ENCODE peak calls at places on chromosomes 12 and 14, in nine cellular contexts. S is GM12865, F is adrenal gland, P is PC-9, K is astrocyte of the spinal cord, O is A549, H is H9, C is hepatocyte, Z is RWPE1. A is an unnamed sample.

GRCh38 chr14:100665518-100666032 is 61.1 kb upstream of the DLK1 start:
- DNase-seq in S (no peak), F (peak; percentile 84), P (no peak), K (no peak), O (peak; percentile 37), H (no peak), C (peak; percentile 19), Z (no peak), A (no peak)

GRCh38 chr12:21992823-21993222 is 51.6 kb upstream of the ABCC9 start:
- DNase-seq in S (peak; percentile 15), F (no peak), P (no peak), K (no peak), O (no peak), H (no peak), C (no peak), Z (no peak), A (no peak)

GRCh38 chr12:13164859-13165577 is 31.5 kb upstream of the EMP1 start:
- DNase-seq in S (no peak), F (no peak), P (no peak), K (no peak), O (no peak), H (no peak), C (no peak), Z (no peak), A (no peak)

GRCh38 chr14:44988694-44989093 is 26.7 kb downstream of the TOGARAM1 start:
- DNase-seq in S (no peak), F (peak; percentile 21), P (no peak), K (no peak), O (no peak), H (no peak), C (no peak), Z (no peak), A (no peak)

GRCh38 chr14:101927859-101928258 is 36.5 kb upstream of the DYNC1H1 start:
- DNase-seq in S (no peak), F (peak; percentile 95), P (no peak), K (peak; percentile 90), O (no peak), H (no peak), C (peak; percentile 51), Z (peak; percentile 26), A (no peak)

GRCh38 chr12:110281549-110282342 is 699 bp downstream of the ATP2A2 start:
- DNase-seq in S (peak; percentile 73), F (peak; percentile 60), P (peak; percentile 53), K (peak; percentile 58), O (peak; percentile 75), H (peak; percentile 44), C (peak; percentile 88), Z (peak; percentile 42), A (peak; percentile 77)

GRCh38 chr14:75315143-75315542 is 36.5 kb downstream of the FOS start:
- DNase-seq in S (no peak), F (peak; percentile 60), P (peak; percentile 70), K (peak; percentile 84), O (no peak), H (no peak), C (no peak), Z (no peak), A (peak; percentile 11)

GRCh38 chr14:88550078-88550477 is 4.7 kb downstream of the PTPN21 start:
- DNase-seq in S (no peak), F (no peak), P (no peak), K (no peak), O (no peak), H (no peak), C (no peak), Z (no peak), A (no peak)

GRCh38 chr14:99242238-99242637 is 29.8 kb downstream of the BCL11B start:
- DNase-seq in S (no peak), F (no peak), P (no peak), K (no peak), O (no peak), H (no peak), C (no peak), Z (no peak), A (no peak)

GRCh38 chr14:60512952-60513554 is 4.1 kb downstream of the SIX6 start:
- DNase-seq in S (no peak), F (no peak), P (no peak), K (no peak), O (no peak), H (peak; percentile 73), C (no peak), Z (no peak), A (no peak)

GRCh38 chr12:70535896-70536374 is 101.3 kb downstream of the PTPRB start:
- DNase-seq in S (no peak), F (no peak), P (no peak), K (no peak), O (no peak), H (no peak), C (no peak), Z (no peak), A (no peak)

GRCh38 chr14:94320243-94320642 is 2.9 kb downstream of the SERPINA6 start:
- DNase-seq in S (peak; percentile 35), F (no peak), P (no peak), K (no peak), O (peak; percentile 62), H (no peak), C (peak; percentile 66), Z (peak; percentile 63), A (peak; percentile 21)

GRCh38 chr12:79624378-79624777 is 66.4 kb downstream of the PAWR start:
- DNase-seq in S (no peak), F (no peak), P (no peak), K (no peak), O (no peak), H (no peak), C (no peak), Z (no peak), A (no peak)

GRCh38 chr14:73760598-73761586 is 46.7 kb upstream of the PNMA1 start:
- DNase-seq in S (peak; percentile 35), F (no peak), P (no peak), K (no peak), O (no peak), H (no peak), C (no peak), Z (no peak), A (no peak)

GRCh38 chr14:95003099-95003960 is 154.0 kb downstream of the DICER1 start:
- DNase-seq in S (no peak), F (no peak), P (no peak), K (no peak), O (no peak), H (no peak), C (no peak), Z (no peak), A (no peak)

DNA sequence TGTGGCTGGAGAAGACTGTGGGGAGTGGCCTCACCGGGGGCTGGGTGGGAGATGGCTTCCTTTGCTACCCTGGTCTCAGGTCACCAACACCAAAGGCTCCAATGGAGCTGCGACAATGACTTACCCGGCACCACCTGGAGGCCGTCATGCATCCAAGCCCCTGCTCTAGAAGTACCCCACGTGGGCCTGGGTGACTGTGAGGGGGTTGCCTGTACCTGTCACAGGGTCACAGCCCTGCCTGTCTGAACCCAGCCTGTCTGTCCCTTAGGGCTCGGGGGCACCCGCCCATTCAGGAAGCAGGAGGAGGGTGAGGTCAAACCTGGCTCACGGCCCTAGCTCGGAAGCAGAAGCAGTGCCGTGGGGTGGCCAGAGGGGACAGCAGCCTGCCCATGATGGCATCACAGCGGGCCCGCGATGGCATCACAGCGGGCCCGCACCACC is 18.9 kb downstream of the ABCB9 start:
- DNase-seq in S (no peak), F (peak; percentile 39), P (no peak), K (no peak), O (no peak), H (no peak), C (no peak), Z (no peak), A (peak; percentile 79)
- TF ChIP-seq CTCF in S (no peak), F (no peak), P (no peak), K (no peak), O (no peak), H (no peak), C (no peak), Z (no peak), A (peak; percentile 22)

DNA sequence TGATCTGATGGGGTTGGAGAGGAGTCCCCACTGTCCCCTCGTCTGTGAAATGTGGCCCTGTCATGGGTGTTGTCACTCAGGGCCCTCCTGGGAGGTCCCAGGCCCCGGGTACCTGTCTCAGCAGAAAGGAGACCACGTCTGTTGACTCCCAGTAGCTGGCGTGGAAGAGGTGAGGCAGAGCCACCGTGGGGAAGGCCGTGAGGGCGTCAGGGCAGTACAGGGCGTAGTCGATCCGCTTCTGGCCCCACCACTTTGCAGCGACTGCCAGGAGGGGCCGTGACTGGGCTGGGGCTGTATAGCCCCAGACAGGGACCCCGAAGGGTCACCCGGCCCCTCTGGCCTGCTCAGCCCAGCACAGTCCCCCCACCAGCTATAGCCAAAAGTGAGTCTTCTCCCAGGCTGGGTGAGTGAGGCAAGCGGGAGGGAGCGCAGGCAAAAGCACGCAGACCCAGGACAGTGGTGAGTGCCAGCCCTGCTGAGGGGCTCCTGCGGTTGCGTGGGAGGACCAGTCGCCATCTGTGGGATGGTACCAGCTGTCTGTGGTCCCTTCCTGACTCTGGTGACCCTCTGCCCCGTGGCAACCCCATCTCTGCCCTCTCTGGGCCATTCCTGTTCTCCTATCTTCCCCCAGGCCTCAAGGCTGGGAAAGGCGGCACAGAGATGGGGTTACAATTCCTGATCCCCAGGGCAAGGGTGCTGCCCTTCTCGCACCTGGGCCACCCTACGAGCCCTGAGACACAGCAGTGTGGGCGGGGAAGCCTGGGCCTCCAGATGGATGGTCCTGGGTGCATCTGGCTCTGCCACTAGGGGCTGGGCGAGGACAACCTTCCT is 8.3 kb downstream of the ARL6IP4 start:
- DNase-seq in S (no peak), F (no peak), P (no peak), K (no peak), O (no peak), H (no peak), C (no peak), Z (no peak), A (no peak)
- TF ChIP-seq CTCF in S (no peak), F (no peak), P (no peak), K (no peak), O (no peak), H (peak; percentile 42), C (no peak), Z (no peak), A (no peak)

DNA sequence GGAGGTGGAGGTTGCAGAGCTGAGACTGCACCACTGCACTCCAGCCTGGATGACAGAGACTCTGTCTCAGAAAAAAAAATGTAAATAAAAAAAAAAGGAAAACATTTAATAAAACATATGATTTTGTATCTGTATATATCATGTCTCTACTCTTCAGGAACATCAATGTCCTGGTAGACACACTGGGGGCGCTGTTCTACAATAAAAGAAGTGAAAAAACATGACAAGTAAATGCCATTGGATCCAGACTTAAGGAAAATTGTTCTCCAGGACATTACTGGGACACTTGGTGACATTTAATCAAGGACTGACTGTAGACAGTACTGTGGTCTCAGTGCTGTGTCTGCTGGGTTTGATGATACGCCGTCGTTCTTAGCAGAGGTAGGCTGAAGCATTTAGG is 15.5 kb upstream of the KLC1 start:
- DNase-seq in S (no peak), F (no peak), P (peak; percentile 73), K (no peak), O (no peak), H (no peak), C (no peak), Z (no peak), A (no peak)
- TF ChIP-seq CTCF in S (no peak), F (no peak), P (peak; percentile 96), K (no peak), O (peak; percentile 25), H (no peak), C (no peak), Z (no peak), A (no peak)

DNA sequence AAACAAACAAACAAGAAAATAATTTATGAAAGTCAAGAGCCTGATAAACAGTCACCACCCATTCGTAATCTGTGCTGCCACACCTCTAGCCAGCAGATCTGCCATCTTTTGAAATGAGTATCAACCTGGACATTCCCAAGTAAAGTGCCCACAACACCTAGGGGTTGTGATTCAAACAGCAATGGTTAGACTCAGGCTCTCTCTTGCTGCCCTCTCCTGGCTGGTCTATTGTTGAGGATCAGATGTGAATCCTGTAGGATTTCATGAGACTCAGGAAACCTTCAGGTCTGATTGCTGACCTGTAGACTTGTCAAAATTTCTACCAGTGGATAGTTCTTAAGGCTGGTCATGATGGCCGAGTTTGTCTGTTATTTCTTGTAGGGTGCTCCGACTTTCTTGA is 26.8 kb downstream of the DGLUCY start:
- DNase-seq in S (peak; percentile 24), F (no peak), P (peak; percentile 37), K (peak; percentile 22), O (peak; percentile 67), H (peak; percentile 70), C (no peak), Z (peak; percentile 61), A (peak; percentile 44)
- TF ChIP-seq CTCF in S (peak; percentile 16), F (peak; percentile 15), P (peak; percentile 52), K (peak; percentile 50), O (peak; percentile 38), H (peak; percentile 78), C (peak; percentile 49), Z (no peak), A (no peak)